ENCODE peak calls at places on chromosomes 4 and X, in ten cellular contexts. A is GM23338, D is cardiac muscle cell, S is spleen, J is fibroblast of the aortic adventitia, N is hepatocyte, W is fibroblast of mammary gland, X is colonic mucosa, Q is stomach, C is A549. H is an unnamed sample.
A peak's percentile ranks its signal among the peaks of the same experiment; 100 is the strongest.

GRCh38 chr4:23972202-23972601 is 82.4 kb upstream of the PPARGC1A start:
- DNase-seq in C (no peak), J (no peak), A (no peak), D (no peak), N (no peak), W (no peak), S (no peak), X (no peak), Q (no peak), H (no peak)

GRCh38 chr4:121784975-121785374 is 16.1 kb upstream of the EXOSC9 start:
- DNase-seq in Q (no peak), A (no peak), X (no peak), W (peak; percentile 94), C (peak; percentile 73), S (no peak), J (peak; percentile 97), N (no peak), D (no peak), H (peak; percentile 94)

GRCh38 chrX:42714981-42715688 is 62.8 kb downstream of the PPP1R2C start:
- DNase-seq in N (peak; percentile 76), C (peak; percentile 36), J (no peak), W (no peak), D (peak; percentile 77), X (peak; percentile 66), A (peak; percentile 70), S (no peak), Q (peak; percentile 79), H (peak; percentile 38)

GRCh38 chrX:55144697-55145096 is 55.9 kb downstream of the PAGE2 start:
- DNase-seq in W (no peak), A (no peak), S (no peak), C (no peak), Q (no peak), J (no peak), X (no peak), D (no peak), N (no peak), H (no peak)

GRCh38 chr4:38560763-38561558 is 103.0 kb upstream of the KLF3 start:
- DNase-seq in A (no peak), W (no peak), D (no peak), X (no peak), S (no peak), N (no peak), J (no peak), Q (no peak), C (no peak), H (no peak)

GRCh38 chr4:169059294-169060201 is 49.5 kb upstream of the CBR4 start:
- DNase-seq in C (no peak), J (peak; percentile 81), W (peak; percentile 75), A (no peak), D (no peak), N (no peak), Q (no peak), S (no peak), X (no peak), H (no peak)

GRCh38 chrX:154401045-154401799 is 3.0 kb downstream of the RPL10 start:
- DNase-seq in S (no peak), A (peak; percentile 46), W (peak; percentile 45), X (no peak), N (peak; percentile 24), J (peak; percentile 48), D (no peak), C (peak; percentile 57), Q (no peak), H (no peak)

GRCh38 chr4:77001907-77002306 is 52.4 kb downstream of the SEPTIN11 start:
- DNase-seq in X (no peak), N (no peak), J (peak; percentile 56), S (no peak), C (no peak), A (peak; percentile 76), W (peak; percentile 66), Q (no peak), D (peak; percentile 30), H (peak; percentile 86)

GRCh38 chrX:150201841-150202240 is 161.3 kb upstream of the MAMLD1 start:
- DNase-seq in C (no peak), Q (no peak), D (no peak), S (no peak), N (no peak), J (peak; percentile 19), X (no peak), W (peak; percentile 56), A (no peak), H (peak; percentile 18)

GRCh38 chr4:153542835-153543234 is 76.7 kb downstream of the TMEM131L start:
- DNase-seq in C (no peak), N (no peak), D (no peak), W (no peak), A (peak; percentile 67), X (no peak), Q (no peak), S (no peak), J (no peak), H (no peak)

GRCh38 chr4:153543351-153543750 is 77.2 kb downstream of the TMEM131L start:
- DNase-seq in S (no peak), C (no peak), J (no peak), W (no peak), Q (no peak), A (no peak), X (no peak), N (no peak), D (no peak), H (no peak)

GRCh38 chr4:153542131-153542530 is 76.0 kb downstream of the TMEM131L start:
- DNase-seq in D (no peak), A (no peak), X (no peak), N (no peak), S (no peak), J (no peak), Q (no peak), W (no peak), C (no peak), H (no peak)

GRCh38 chr4:153539058-153539826 is 73.1 kb downstream of the TMEM131L start:
- DNase-seq in S (no peak), N (no peak), X (no peak), Q (no peak), A (no peak), C (no peak), D (no peak), W (no peak), J (no peak), H (peak; percentile 15)

GRCh38 chr4:153541426-153542096 is 75.4 kb downstream of the TMEM131L start:
- DNase-seq in N (no peak), W (peak; percentile 92), A (no peak), Q (no peak), D (no peak), J (peak; percentile 88), C (no peak), S (no peak), X (no peak), H (peak; percentile 92)
- TF ChIP-seq CTCF in N (no peak), W (peak; percentile 17), A (no peak), Q (no peak), D (no peak), J (no peak), C (no peak), S (no peak), X (no peak), H (peak; percentile 18)

DNA sequence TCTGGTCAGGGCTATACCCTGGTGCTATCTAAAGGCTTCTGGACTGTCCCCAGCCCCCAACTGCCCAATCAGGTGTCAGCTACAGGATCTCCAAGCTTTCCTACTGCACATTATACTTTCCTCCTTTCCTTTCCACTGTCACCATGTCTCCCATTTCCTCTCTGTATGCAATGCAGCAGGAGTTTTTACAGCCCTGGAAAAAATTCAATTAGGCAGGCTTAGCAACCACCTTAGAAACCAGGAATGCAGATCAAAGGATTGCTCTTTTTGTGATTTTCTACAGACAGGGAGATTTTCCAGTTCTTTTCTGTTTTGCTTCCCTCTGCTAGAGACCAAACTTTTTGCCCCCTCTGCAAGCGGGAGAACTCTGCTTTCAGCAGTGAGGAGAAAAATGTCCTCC is 6.0 kb upstream of the NAF1 start:
- DNase-seq in D (no peak), S (no peak), X (no peak), W (no peak), J (no peak), N (no peak), A (peak; percentile 25), Q (no peak), C (no peak), H (no peak)
- H3K4me3 ChIP-seq in D (no peak overlapping the region), S (no peak overlapping the region), X (no peak overlapping the region), W (no peak overlapping the region), J (no peak overlapping the region), N (no peak overlapping the region), A (no peak overlapping the region), Q (no peak overlapping the region), C (no peak overlapping the region), H (no peak overlapping the region)

DNA sequence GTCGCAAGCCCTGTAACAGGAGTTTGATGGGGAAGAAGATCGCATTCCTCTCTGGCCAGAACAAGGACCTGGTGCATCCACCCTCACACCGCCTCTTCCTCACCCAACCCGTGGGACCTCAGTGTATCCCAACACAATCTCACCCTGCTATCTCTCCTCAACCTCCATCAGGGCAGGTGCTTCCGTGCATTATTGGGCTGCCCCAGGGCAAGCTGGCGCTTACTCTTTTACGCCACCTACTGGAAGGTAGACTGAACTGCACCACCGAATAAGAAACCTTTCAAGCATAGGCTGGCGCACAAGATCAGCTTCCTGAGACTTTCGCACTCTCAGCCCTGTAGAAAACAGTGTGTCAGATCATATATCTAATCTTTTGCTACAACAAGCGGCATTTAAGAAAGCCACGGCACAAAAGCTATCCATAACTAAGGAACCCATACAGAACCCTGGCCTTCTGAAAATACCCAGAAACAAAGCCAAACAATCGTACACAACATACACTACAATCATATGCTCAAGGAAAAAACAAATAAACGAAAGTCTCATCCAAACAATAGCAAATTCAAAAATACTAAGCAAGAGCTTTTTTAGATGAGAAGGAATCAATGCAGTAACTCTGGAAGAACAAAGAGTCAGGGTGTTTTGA is 209.3 kb downstream of the UGT8 start:
- DNase-seq in J (peak; percentile 4), Q (peak; percentile 45), A (peak; percentile 78), X (peak; percentile 21), N (peak; percentile 52), S (no peak), D (peak; percentile 62), W (peak; percentile 28), C (peak; percentile 34), H (peak; percentile 19)
- TF ChIP-seq CTCF in J (peak; percentile 70), Q (no peak), A (peak; percentile 91), X (peak; percentile 53), N (peak; percentile 61), S (peak; percentile 69), D (peak; percentile 73), W (peak; percentile 85), C (peak; percentile 39), H (peak; percentile 84)

GRCh38 chrX:46577116-46578005 is 3.8 kb downstream of the CHST7 start:
- DNase-seq in Q (no peak), N (no peak), C (no peak), S (no peak), A (no peak), W (peak; percentile 50), X (no peak), D (no peak), J (peak; percentile 59), H (no peak)

GRCh38 chrX:46574941-46575381 is 1.4 kb downstream of the CHST7 start:
- DNase-seq in X (no peak), D (peak; percentile 50), W (no peak), S (peak; percentile 86), N (peak; percentile 34), A (peak; percentile 37), C (no peak), Q (peak; percentile 31), J (no peak), H (no peak)

GRCh38 chrX:46575586-46575985 is 2.0 kb downstream of the CHST7 start:
- DNase-seq in X (no peak), N (no peak), S (no peak), Q (no peak), J (no peak), C (no peak), W (no peak), A (no peak), D (no peak), H (no peak)

GRCh38 chrX:46575991-46576392 is 2.4 kb downstream of the CHST7 start:
- DNase-seq in D (no peak), X (peak; percentile 29), J (peak; percentile 55), S (no peak), W (peak; percentile 46), N (no peak), C (no peak), Q (no peak), A (peak; percentile 17), H (no peak)

GRCh38 chrX:46576458-46576857 is 2.9 kb downstream of the CHST7 start:
- DNase-seq in W (peak; percentile 43), C (no peak), X (no peak), J (no peak), N (no peak), A (no peak), Q (no peak), D (no peak), S (no peak), H (no peak)
- H3K4me3 ChIP-seq in W (no peak overlapping the region), C (peak overlapping the region; percentile 76), X (no peak overlapping the region), J (no peak overlapping the region), N (no peak overlapping the region), A (peak overlapping the region; percentile 73), Q (peak overlapping the region; percentile 63), D (no peak overlapping the region), S (peak overlapping the region; percentile 67), H (no peak overlapping the region)